ENCODE peak calls at places on chromosomes 12 and 14, in five cellular contexts. T is CD8-positive, alpha-beta memory T cell; D is heart right ventricle; S is tibial nerve; Y is A673. J is an unnamed sample.

GRCh38 chr12:51517316-51517715 is 73.7 kb upstream of the SCN8A start:
- DNase-seq in T (no peak), D (no peak), S (no peak), Y (no peak), J (no peak)

GRCh38 chr14:86575141-86575540 is 1045.2 kb downstream of the FLRT2 start:
- DNase-seq in T (no peak), D (no peak), S (no peak), Y (peak; percentile 44), J (no peak)

GRCh38 chr12:67911293-67911637 is 78.0 kb upstream of the IFNG-AS1 start:
- DNase-seq in T (no peak), D (peak; percentile 74), S (no peak), Y (no peak), J (no peak)

GRCh38 chr12:78209851-78210493 is 379.3 kb downstream of the NAV3 start:
- DNase-seq in T (no peak), D (peak; percentile 9), S (no peak), Y (peak; percentile 17), J (no peak)

GRCh38 chr14:77109656-77110055 is 11.6 kb downstream of the CIPC start:
- DNase-seq in T (no peak), D (no peak), S (no peak), Y (no peak), J (no peak)

GRCh38 chr12:80033457-80033856 is 65.9 kb upstream of the OTOGL start:
- DNase-seq in T (no peak), D (peak; percentile 9), S (no peak), Y (no peak), J (peak; percentile 42)

GRCh38 chr12:15274561-15274967 is 47.7 kb upstream of the PTPRO start:
- DNase-seq in T (no peak), D (no peak), S (no peak), Y (no peak), J (no peak)

GRCh38 chr14:55332654-55333570 is 61.7 kb downstream of the FBXO34 start:
- DNase-seq in T (peak; percentile 51), D (no peak), S (no peak), Y (no peak), J (peak; percentile 22)

GRCh38 chr12:74365178-74365964 is 172.3 kb upstream of the ATXN7L3B start:
- DNase-seq in T (no peak), D (no peak), S (no peak), Y (peak; percentile 69), J (peak; percentile 88)

GRCh38 chr12:103561174-103561573 is 25.9 kb upstream of the STAB2 start:
- DNase-seq in T (no peak), D (no peak), S (no peak), Y (no peak), J (peak; percentile 55)

GRCh38 chr12:110934093-110934852 is 13.9 kb upstream of the MYL2 start:
- DNase-seq in T (no peak), D (no peak), S (no peak), Y (no peak), J (peak; percentile 30)

GRCh38 chr12:98424726-98425401 is 90.5 kb upstream of the TMPO start:
- DNase-seq in T (peak; percentile 59), D (peak; percentile 39), S (peak; percentile 30), Y (peak; percentile 90), J (peak; percentile 61)

DNA sequence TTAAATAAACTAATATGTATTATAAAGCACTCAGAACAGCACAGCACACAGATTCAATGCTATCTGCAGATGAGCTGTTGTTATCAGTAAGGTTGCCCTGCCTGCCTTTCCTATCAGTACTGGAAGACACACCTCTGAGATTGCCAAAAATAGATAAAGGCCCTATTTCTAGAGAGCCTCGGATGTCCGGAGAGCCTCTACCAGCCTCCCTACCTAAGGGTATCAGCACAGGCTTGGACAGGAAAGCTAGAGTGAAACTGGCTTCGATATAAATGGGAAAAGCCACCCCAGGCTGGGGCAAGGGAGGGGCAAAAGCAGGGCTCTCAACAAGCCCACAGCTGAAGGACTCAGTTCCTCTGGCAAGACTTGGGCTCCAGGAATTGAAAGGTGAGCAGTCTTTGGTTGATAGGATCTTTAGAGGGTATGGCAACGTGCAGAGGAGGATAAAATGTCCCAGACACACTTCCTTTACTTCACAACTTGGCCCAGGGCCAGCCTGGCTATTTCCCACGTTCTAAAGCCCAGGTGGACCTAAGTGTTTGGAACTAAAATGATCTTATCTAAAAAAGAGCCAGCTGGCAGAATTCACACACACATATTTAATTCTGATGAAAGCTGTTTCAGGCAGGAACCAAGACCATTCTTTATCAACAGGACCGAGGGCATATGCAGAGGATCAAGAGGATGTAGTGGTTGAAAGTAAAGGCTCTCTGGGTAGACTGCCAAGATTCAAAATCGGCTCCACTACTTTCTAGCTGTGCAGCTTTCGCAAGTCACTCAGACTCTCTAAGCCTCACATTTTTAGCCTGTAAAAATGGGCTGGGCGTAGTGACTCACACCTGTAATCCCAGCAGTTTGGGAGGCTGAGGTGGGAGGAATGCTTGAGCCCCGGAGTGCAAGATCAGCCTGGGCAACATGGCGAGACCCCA is 37.8 kb upstream of the ITPR2 start:
- DNase-seq in T (no peak), D (peak; percentile 14), S (no peak), Y (peak; percentile 32), J (no peak)
- H3K4me3 ChIP-seq in T (no peak overlapping the region), D (no peak overlapping the region), S (no peak overlapping the region), Y (no peak overlapping the region), J (no peak overlapping the region)

GRCh38 chr12:124904306-124905098 is 9.9 kb downstream of the UBC start:
- DNase-seq in T (no peak), D (peak; percentile 86), S (peak; percentile 83), Y (no peak), J (peak; percentile 89)
- H3K27ac ChIP-seq in T (peak overlapping the region; percentile 38), D (peak overlapping the region; percentile 75), S (peak overlapping the region; percentile 18), Y (no peak overlapping the region), J (peak overlapping the region; percentile 33)

DNA sequence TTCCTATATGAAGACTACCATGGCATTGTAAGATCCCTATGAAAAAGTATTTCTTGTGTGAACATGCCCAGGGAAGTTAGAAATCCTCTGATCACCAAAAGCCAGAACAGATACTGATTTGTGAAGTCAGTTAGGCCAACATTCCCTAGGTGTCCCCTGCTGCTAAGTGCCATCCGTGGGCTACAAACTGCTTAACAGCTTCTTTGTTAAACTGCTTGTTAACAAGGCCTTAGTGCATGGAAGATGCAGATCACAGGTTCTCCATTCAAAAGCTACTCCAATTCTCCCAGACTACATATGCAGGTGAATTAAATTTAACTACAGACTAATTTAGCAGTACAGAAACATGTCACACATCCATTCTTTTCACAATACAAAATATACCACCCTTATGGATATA is 108.2 kb downstream of the PRICKLE1 start:
- DNase-seq in T (no peak), D (no peak), S (no peak), Y (no peak), J (no peak)
- H3K4me1 ChIP-seq in T (peaks cover 7% of the 10 kb centered on the region), D (peaks cover 24% of the 10 kb centered on the region), S (peaks cover 6% of the 10 kb centered on the region), Y (peaks cover 5% of the 10 kb centered on the region), J (peaks cover 36% of the 10 kb centered on the region)

GRCh38 chr12:58888131-58888783 is 32.0 kb downstream of the LRIG3 start:
- DNase-seq in T (no peak), D (peak; percentile 38), S (no peak), Y (peak; percentile 59), J (no peak)
- H3K4me3 ChIP-seq in T (no peak overlapping the region), D (no peak overlapping the region), S (no peak overlapping the region), Y (no peak overlapping the region), J (no peak overlapping the region)

GRCh38 chr14:68611611-68612010 is 181.3 kb downstream of the ZFP36L1 start:
- DNase-seq in T (no peak), D (no peak), S (no peak), Y (no peak), J (no peak)

GRCh38 chr14:68609012-68609411 is 183.9 kb downstream of the ZFP36L1 start:
- DNase-seq in T (no peak), D (no peak), S (no peak), Y (no peak), J (no peak)

GRCh38 chr14:68608235-68608962 is 184.5 kb downstream of the ZFP36L1 start:
- DNase-seq in T (no peak), D (no peak), S (no peak), Y (no peak), J (no peak)

GRCh38 chr14:68610251-68610793 is 182.5 kb downstream of the ZFP36L1 start:
- DNase-seq in T (no peak), D (no peak), S (no peak), Y (no peak), J (no peak)

GRCh38 chr14:68612049-68612448 is 180.8 kb downstream of the ZFP36L1 start:
- DNase-seq in T (no peak), D (peak; percentile 78), S (no peak), Y (no peak), J (no peak)
- H3K27ac ChIP-seq in T (no peak overlapping the region), D (peak overlapping the region; percentile 84), S (no peak overlapping the region), Y (no peak overlapping the region), J (no peak overlapping the region)

GRCh38 chr12:12822886-12823285 is 9.7 kb downstream of the DDX47 start:
- DNase-seq in T (no peak), D (no peak), S (no peak), Y (no peak), J (no peak)
- H3K4me1 ChIP-seq in T (no peaks in the 10 kb centered on the region), D (peaks cover 27% of the 10 kb centered on the region), S (peaks cover 5% of the 10 kb centered on the region), Y (no peaks in the 10 kb centered on the region), J (peaks cover 63% of the 10 kb centered on the region)

DNA sequence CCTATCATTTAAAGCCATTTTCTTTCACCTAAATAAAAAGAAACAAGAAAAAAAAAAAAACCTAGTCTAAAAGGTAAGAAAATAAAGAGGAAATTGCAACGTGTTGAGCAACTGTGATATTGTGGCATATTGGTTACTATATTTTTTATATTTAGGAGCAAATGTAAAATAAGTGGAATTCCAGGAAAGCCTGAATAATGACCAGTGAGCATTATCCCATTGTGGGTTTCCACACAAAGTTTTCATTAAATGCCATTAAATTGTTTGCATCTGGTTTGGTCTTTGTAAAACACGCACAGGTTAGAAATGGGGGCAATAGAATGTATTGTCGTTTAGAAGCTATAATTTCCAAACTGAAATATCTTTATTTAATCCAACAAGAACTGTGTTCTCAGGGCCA is 215.5 kb downstream of the SLC6A15 start:
- DNase-seq in T (no peak), D (no peak), S (no peak), Y (no peak), J (no peak)
- H3K4me3 ChIP-seq in T (no peak overlapping the region), D (no peak overlapping the region), S (no peak overlapping the region), Y (no peak overlapping the region), J (no peak overlapping the region)

J was measured in SJSA1.